ENCODE peak calls at places on chromosomes 7 and 10, in nine cellular contexts. P, B, T, K, R, G, E, C and N are unnamed samples.

GRCh38 chr10:122301055-122301810 is 30.1 kb downstream of the BTBD16 start:
- DNase-seq in E (no peak), T (no peak), P (no peak), K (no peak), R (no peak), C (no peak), G (no peak), B (no peak), N (no peak)

GRCh38 chr10:24237801-24238390 is 29.0 kb downstream of the KIAA1217 start:
- DNase-seq in E (no peak), K (peak), C (no peak), B (no peak), T (no peak), R (no peak), P (no peak), G (peak), N (no peak)

GRCh38 chr7:16587785-16588184 is 57.8 kb downstream of the ANKMY2 start:
- DNase-seq in E (no peak), R (no peak), B (no peak), K (no peak), P (no peak), T (no peak), C (no peak), G (no peak), N (no peak)

GRCh38 chr7:108083980-108084379 is 46.2 kb downstream of the LAMB4 start:
- DNase-seq in G (no peak), E (no peak), R (no peak), C (no peak), T (no peak), K (no peak), B (no peak), P (no peak), N (no peak)

GRCh38 chr10:74857586-74857985 is 31.2 kb downstream of the KAT6B start:
- DNase-seq in E (no peak), G (no peak), C (no peak), R (no peak), K (no peak), T (no peak), B (no peak), P (no peak), N (no peak)

GRCh38 chr7:92837214-92837749 is 909 bp upstream of the CDK6 start:
- DNase-seq in K (no peak), C (no peak), R (no peak), P (no peak), E (no peak), G (no peak), T (no peak), B (no peak), N (no peak)

GRCh38 chr10:32985781-32986350 is 27.8 kb upstream of the ITGB1 start:
- DNase-seq in R (no peak), E (no peak), P (no peak), C (no peak), B (peak), T (no peak), G (no peak), K (no peak), N (no peak)

GRCh38 chr7:35019801-35020200 is 17.5 kb downstream of the DPY19L1 start:
- DNase-seq in K (no peak), P (no peak), R (no peak), C (no peak), E (no peak), B (no peak), T (no peak), G (no peak), N (no peak)

GRCh38 chr7:157152391-157152937 is 13.7 kb downstream of the UBE3C start:
- DNase-seq in E (no peak), K (no peak), B (no peak), C (no peak), R (no peak), G (no peak), T (no peak), P (no peak), N (no peak)

GRCh38 chr10:60994128-60994527 is 50.1 kb upstream of the RHOBTB1 start:
- DNase-seq in G (no peak), R (no peak), B (no peak), T (no peak), E (no peak), P (no peak), K (no peak), C (no peak), N (no peak)

GRCh38 chr7:40551685-40552576 is 417.1 kb downstream of the SUGCT start:
- DNase-seq in P (peak), R (no peak), K (no peak), G (no peak), B (peak), E (peak), C (no peak), T (no peak), N (no peak)

GRCh38 chr10:72834183-72834825 is 59.2 kb upstream of the OIT3 start:
- DNase-seq in K (peak), P (no peak), T (no peak), R (no peak), E (peak), C (peak), B (peak), G (peak), N (peak)

GRCh38 chr7:36208406-36208805 is 55.4 kb downstream of the EEPD1 start:
- DNase-seq in C (no peak), E (no peak), P (no peak), R (no peak), K (no peak), T (no peak), G (no peak), B (no peak), N (no peak)

GRCh38 chr7:644381-645305 is 81.9 kb upstream of the DNAAF5 start:
- DNase-seq in T (no peak), C (peak), E (no peak), R (peak), P (no peak), B (no peak), G (no peak), K (peak), N (no peak)

GRCh38 chr10:112374724-112375541 is 1.0 kb downstream of the ACSL5 start:
- DNase-seq in C (no peak), T (no peak), P (peak), B (peak), K (no peak), E (peak), R (no peak), G (peak), N (peak)

GRCh38 chr10:88064608-88065383 is 201.4 kb downstream of the PTEN start:
- DNase-seq in P (peak), G (peak), C (peak), K (peak), E (no peak), R (peak), B (peak), T (peak), N (peak)

GRCh38 chr10:77500754-77501151 is 136.9 kb downstream of the KCNMA1 start:
- DNase-seq in B (peak), G (no peak), P (no peak), K (no peak), T (no peak), C (no peak), E (no peak), R (no peak), N (no peak)

DNA sequence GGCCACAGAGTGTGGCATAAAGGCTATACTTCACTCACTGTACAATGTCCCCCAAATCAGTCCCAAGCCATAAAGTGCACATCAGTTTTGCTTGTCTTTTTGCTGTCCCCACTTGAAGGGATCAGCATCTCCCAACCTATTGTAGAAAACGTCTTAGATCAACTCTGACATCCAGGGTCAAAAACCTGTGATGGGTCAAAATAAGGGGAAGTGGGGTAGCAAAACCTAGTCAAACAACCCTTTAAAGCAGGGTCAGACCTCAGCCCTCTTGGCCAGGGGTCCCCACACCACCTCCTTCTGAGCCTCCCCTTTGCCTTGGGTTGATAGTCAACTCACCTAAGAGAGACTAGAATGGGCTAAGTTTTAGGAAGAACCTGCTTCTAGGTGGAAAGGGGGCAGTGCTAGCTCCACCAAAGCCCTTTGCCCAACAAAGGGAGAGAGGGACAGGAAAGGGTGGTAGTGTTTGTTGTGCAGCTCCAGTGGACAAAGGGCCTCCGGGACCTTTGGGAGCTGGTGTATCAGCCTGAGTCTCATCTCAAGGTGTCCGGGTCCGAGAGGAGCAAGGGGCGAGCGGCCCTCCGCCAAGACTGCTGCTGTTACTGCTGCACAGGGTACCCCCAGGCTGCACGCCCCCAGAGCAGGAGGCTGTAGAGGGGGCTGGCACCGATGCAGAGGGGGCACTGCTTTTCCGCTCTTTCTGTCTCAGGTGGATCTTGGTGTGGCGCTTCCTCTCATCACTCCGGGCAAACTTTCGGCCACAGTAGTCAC is 3.3 kb downstream of the EGR2 start:
- DNase-seq in K (no peak), E (no peak), B (no peak), T (no peak), P (peak), G (no peak), C (no peak), R (no peak), N (no peak)
- TF ChIP-seq CTCF in K (no peak), E (no peak), B (no peak), T (no peak), P (no peak), G (no peak), C (no peak), R (no peak), N (no peak)

DNA sequence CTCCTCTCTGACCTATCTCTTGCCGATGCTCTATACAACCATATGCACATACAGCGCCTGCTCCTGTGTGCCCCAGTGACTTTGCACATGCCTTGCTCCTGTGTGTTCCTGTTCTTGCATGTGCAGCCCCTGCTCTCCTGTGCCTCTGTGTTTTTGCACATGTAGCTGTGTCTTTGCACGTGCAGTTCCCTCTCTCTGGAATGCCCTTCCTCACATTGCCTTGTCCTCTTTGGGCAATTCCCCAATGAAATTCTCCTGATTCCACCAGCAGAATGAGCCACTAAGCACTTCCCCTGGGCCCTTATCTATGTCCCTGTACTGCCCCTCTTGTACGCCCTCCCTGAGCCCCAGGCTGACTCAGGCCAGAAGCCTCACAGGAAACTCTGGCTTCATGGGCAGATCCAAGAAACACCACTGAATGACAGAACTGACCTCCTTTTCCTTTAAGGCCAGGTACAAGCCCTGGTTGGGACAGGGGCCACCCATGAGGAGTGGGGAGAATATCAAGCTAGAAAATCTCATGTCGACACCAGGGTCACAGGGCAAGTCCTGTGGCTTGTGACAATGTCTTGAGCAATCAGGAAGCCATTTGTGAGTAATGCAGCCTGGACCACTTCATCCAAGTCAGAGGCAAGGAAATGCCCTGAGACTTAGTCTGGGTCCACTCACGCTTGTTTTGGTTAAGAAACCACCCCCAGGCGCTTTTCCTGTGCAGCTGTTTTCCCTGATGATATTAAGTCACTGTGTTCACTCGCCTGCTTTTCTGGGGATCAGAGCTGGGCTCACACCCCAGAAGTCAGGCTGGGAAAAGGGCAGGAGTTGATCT is 1.9 kb upstream of the ARHGAP22 start:
- DNase-seq in T (peak), R (no peak), P (no peak), K (peak), B (no peak), C (peak), E (no peak), G (peak), N (no peak)
- TF ChIP-seq CTCF in T (no peak), R (no peak), P (no peak), K (no peak), B (no peak), C (no peak), E (no peak), G (no peak), N (no peak)

GRCh38 chr10:125218967-125219366 is 58.6 kb upstream of the CTBP2 start:
- DNase-seq in R (no peak), T (no peak), B (no peak), P (no peak), C (no peak), E (no peak), K (no peak), G (peak), N (no peak)

GRCh38 chr10:125214283-125214570 is 53.9 kb upstream of the CTBP2 start:
- DNase-seq in K (no peak), R (no peak), G (no peak), T (no peak), P (no peak), E (no peak), C (no peak), B (no peak), N (no peak)

GRCh38 chr10:125216897-125217296 is 56.5 kb upstream of the CTBP2 start:
- DNase-seq in P (no peak), G (no peak), R (no peak), C (no peak), E (no peak), B (no peak), K (no peak), T (no peak), N (no peak)

GRCh38 chr10:125216309-125216708 is 55.9 kb upstream of the CTBP2 start:
- DNase-seq in P (no peak), E (no peak), T (no peak), G (no peak), R (no peak), C (no peak), B (no peak), K (no peak), N (no peak)

GRCh38 chr10:125217986-125218675 is 57.8 kb upstream of the CTBP2 start:
- DNase-seq in T (no peak), K (no peak), B (no peak), R (no peak), C (no peak), G (no peak), E (no peak), P (no peak), N (no peak)
- TF ChIP-seq CTCF in T (no peak), K (no peak), B (no peak), R (no peak), C (no peak), G (no peak), E (no peak), P (no peak), N (no peak)

GRCh38 chr10:133039107-133039822 is 48.5 kb upstream of the ADGRA1 start:
- DNase-seq in P (no peak), R (no peak), B (no peak), G (no peak), E (peak), C (no peak), K (no peak), T (no peak), N (no peak)
- TF ChIP-seq CTCF in P (no peak), R (no peak), B (no peak), G (no peak), E (peak), C (no peak), K (no peak), T (no peak), N (no peak)

GRCh38 chr7:134359787-134360432 is 43.2 kb upstream of the SLC35B4 start:
- DNase-seq in R (no peak), B (no peak), E (no peak), K (no peak), T (no peak), G (no peak), P (no peak), C (no peak), N (no peak)

GRCh38 chr7:134355925-134356324 is 39.2 kb upstream of the SLC35B4 start:
- DNase-seq in R (peak), E (no peak), P (no peak), T (no peak), B (no peak), K (peak), C (peak), G (peak), N (no peak)

GRCh38 chr7:134355004-134355525 is 38.3 kb upstream of the SLC35B4 start:
- DNase-seq in P (no peak), E (no peak), R (no peak), C (no peak), T (no peak), K (peak), B (no peak), G (no peak), N (no peak)

GRCh38 chr7:134356421-134356936 is 39.7 kb upstream of the SLC35B4 start:
- DNase-seq in P (no peak), K (no peak), R (no peak), G (peak), E (no peak), T (no peak), C (no peak), B (no peak), N (no peak)

DNA sequence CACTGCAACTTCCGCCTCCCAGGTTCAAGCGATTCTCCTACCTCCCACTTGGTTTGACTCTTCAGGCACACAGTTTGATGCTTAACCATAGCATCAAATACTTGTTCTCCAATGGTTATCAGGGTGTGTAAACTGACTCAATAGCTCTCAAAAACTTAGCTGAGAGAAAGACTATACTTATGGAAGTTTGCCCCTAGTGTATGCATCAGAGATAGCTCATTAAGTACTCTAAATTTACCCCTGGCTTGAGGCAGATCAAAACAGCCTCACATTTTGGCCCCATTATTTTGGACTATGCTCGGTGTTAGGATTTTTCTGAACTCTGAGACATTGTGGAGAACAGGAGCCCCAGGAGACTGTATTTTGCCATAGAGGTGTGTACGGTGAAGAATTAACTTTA is 40.8 kb upstream of the SLC35B4 start:
- DNase-seq in T (no peak), E (no peak), P (no peak), B (no peak), C (no peak), K (no peak), R (no peak), G (no peak), N (no peak)
- TF ChIP-seq CTCF in T (no peak), E (no peak), P (no peak), B (no peak), C (no peak), K (no peak), R (no peak), G (no peak), N (no peak)

DNA sequence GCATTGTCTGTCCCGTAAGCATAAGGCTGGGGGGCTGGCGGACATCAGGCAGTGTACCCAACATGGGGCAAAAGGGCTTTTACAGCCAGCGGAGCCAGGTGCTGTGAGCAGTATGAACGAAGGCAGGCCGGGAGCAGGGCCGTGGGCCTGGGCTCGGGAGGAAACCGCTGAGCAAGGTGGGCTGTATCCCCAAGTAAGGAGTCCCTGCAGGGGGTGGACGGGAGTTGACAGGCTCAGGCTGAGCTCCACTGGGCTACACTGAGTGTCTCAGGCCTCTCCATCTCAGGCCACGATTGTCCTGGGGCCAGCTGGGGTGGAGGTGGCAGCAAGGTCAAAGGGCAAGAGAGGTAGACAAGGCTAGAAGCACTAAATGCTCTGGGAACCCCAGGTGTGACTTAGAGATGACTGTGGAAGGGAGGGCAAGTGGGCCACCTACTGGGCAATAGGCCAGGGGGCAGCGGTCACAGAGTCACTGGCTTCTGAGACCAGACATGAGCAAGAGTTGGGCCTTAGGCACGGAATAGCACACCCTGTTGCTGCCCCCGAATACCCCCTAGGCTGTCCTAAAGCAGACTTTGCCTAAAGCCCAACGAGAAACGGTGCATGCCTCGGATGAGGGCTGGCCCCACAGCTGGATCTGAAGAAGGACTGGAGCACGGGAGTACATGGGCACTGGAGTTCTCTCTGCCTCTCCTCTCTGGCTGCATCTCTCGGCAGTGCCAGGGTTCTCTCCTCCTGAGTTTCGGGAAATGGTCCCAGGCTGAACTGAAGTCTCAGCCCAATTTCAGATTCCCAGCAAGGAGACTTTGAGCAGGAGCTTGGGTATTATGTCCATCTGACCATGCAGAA is 10.8 kb upstream of the RAMP3 start:
- DNase-seq in R (no peak), K (no peak), G (no peak), B (no peak), E (no peak), P (peak), T (no peak), C (no peak), N (no peak)
- TF ChIP-seq CTCF in R (no peak), K (no peak), G (no peak), B (no peak), E (no peak), P (no peak), T (no peak), C (no peak), N (no peak)